ENCODE peak calls at places on chromosomes 1 and 21, in five cellular contexts. Y, L, C, D and B are unnamed samples. For H3K4me1, the result is how much of the 10 kb centered on the place peaks cover.

GRCh38 chr1:115713906-115714305 is 54.6 kb downstream of the CASQ2 start:
- DNase-seq in L (no peak), Y (no peak), C (no peak), D (no peak), B (no peak)

GRCh38 chr1:202154766-202155477 is 5.5 kb downstream of the PTPN7 start:
- DNase-seq in L (no peak), C (no peak), D (peak), Y (peak), B (peak)

GRCh38 chr1:85316324-85316723 is 39.9 kb upstream of the BCL10 start:
- DNase-seq in Y (no peak), C (no peak), L (no peak), D (no peak), B (no peak)

GRCh38 chr1:230423261-230423660 is 2.9 kb downstream of the PGBD5 start:
- DNase-seq in L (no peak), C (no peak), D (no peak), Y (no peak), B (no peak)

GRCh38 chr1:36204347-36204909 is 19.8 kb upstream of the THRAP3 start:
- DNase-seq in C (peak), L (no peak), D (no peak), Y (no peak), B (no peak)

GRCh38 chr1:33649759-33650158 is 177.3 kb downstream of the ZSCAN20 start:
- DNase-seq in L (no peak), C (no peak), D (no peak), Y (no peak), B (no peak)

GRCh38 chr1:162019006-162019405 is 4.7 kb downstream of the OLFML2B start:
- DNase-seq in D (no peak), Y (peak), L (no peak), C (no peak), B (no peak)

GRCh38 chr1:221327954-221328353 is 413.9 kb downstream of the DUSP10 start:
- DNase-seq in L (no peak), C (no peak), Y (no peak), D (no peak), B (no peak)

GRCh38 chr1:109527846-109528245 is 11.8 kb upstream of the GPR61 start:
- DNase-seq in L (no peak), Y (no peak), D (no peak), C (no peak), B (no peak)

GRCh38 chr1:228666686-228667085 is 68.6 kb upstream of the RHOU start:
- DNase-seq in D (no peak), L (no peak), Y (no peak), C (no peak), B (no peak)

GRCh38 chr1:74729741-74730478 is 2.9 kb downstream of the CRYZ start:
- DNase-seq in L (no peak), Y (no peak), D (no peak), C (no peak), B (no peak)

GRCh38 chr1:29698033-29698432 is 461.7 kb downstream of the PTPRU start:
- DNase-seq in Y (peak), D (no peak), L (peak), C (no peak), B (peak)

GRCh38 chr1:109509176-109510134 is at the start of gene AMIGO1:
- DNase-seq in Y (peak), C (peak), L (peak), D (peak), B (no peak)

GRCh38 chr1:3068400-3069361 is at the start of gene PRDM16:
- DNase-seq in L (peak), D (no peak), C (peak), Y (peak), B (no peak)

GRCh38 chr1:62625415-62625814 is 28.1 kb downstream of the ANGPTL3 start:
- DNase-seq in D (no peak), C (no peak), Y (no peak), L (no peak), B (no peak)

GRCh38 chr1:157969693-157970485 is 23.6 kb upstream of the KIRREL1 start:
- DNase-seq in C (peak), Y (peak), D (peak), L (peak), B (peak)

GRCh38 chr21:34908424-34909055 is 140.6 kb downstream of the RUNX1 start:
- DNase-seq in Y (peak), C (no peak), D (no peak), L (no peak), B (no peak)

GRCh38 chr1:243924188-243924587 is 74.1 kb upstream of the AKT3 start:
- DNase-seq in Y (peak), D (no peak), C (no peak), L (no peak), B (no peak)

GRCh38 chr1:31570228-31570627 is 6.1 kb upstream of the TINAGL1 start:
- DNase-seq in C (no peak), D (no peak), L (no peak), Y (no peak), B (no peak)
- H3K4me1 ChIP-seq in C (under half), D (under half), L (under half), Y (under half), B (under half)

GRCh38 chr21:41769106-41769505 is 2.3 kb upstream of the RIPK4 start:
- DNase-seq in L (no peak), Y (no peak), C (no peak), D (no peak), B (no peak)
- H3K4me3 ChIP-seq in L (peak), Y (peak), C (peak), D (peak), B (peak)

GRCh38 chr1:155932085-155932484 is 2.1 kb downstream of the KHDC4 start:
- DNase-seq in Y (no peak), D (no peak), C (no peak), L (no peak), B (no peak)

GRCh38 chr1:155932487-155932886 is 1.7 kb downstream of the KHDC4 start:
- DNase-seq in D (no peak), C (no peak), L (no peak), Y (no peak), B (no peak)

GRCh38 chr1:155934097-155934932 is at the start of gene KHDC4:
- DNase-seq in L (peak), Y (peak), D (peak), C (peak), B (peak)

GRCh38 chr1:155934933-155935590 is 849 bp upstream of the KHDC4 start:
- DNase-seq in D (peak), L (no peak), C (no peak), Y (no peak), B (no peak)

DNA sequence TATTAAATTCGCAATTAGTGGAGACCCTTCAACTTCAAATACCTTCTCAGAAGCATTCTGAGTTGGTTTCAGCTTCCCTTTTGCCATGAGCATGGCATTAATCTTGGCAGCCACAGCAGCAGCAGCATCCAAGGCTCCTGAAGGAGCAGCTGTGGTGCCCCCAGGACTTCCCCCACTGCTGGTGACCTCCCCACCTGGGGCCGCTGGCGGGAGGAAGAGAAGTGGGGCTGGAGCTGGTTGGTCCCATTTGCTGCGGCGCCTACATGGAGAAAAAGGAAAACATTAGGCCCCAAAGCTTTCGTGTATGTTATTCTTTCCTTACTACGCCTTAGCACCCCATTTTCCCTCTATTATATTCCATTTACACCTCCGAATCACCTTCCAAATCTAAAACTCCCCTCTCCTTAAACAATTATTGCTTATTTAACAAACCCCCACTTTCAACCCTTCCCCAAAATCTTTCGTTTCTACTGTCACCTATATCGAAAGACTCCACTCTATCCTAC is 569 bp downstream of the KHDC4 start:
- DNase-seq in Y (peak), L (no peak), C (no peak), D (peak), B (no peak)
- H3K4me1 ChIP-seq in Y (under half), L (under half), C (under half), D (under half), B (under half)

GRCh38 chr1:170699696-170700095 is 35.8 kb downstream of the PRRX1 start:
- DNase-seq in C (no peak), Y (no peak), L (no peak), D (no peak), B (no peak)

GRCh38 chr1:170697338-170697715 is 33.4 kb downstream of the PRRX1 start:
- DNase-seq in D (no peak), C (no peak), L (no peak), Y (no peak), B (no peak)

GRCh38 chr1:170698301-170698700 is 34.4 kb downstream of the PRRX1 start:
- DNase-seq in L (no peak), D (no peak), Y (no peak), C (no peak), B (no peak)

GRCh38 chr1:170696591-170697337 is 32.8 kb downstream of the PRRX1 start:
- DNase-seq in D (no peak), C (no peak), L (no peak), Y (no peak), B (no peak)

DNA sequence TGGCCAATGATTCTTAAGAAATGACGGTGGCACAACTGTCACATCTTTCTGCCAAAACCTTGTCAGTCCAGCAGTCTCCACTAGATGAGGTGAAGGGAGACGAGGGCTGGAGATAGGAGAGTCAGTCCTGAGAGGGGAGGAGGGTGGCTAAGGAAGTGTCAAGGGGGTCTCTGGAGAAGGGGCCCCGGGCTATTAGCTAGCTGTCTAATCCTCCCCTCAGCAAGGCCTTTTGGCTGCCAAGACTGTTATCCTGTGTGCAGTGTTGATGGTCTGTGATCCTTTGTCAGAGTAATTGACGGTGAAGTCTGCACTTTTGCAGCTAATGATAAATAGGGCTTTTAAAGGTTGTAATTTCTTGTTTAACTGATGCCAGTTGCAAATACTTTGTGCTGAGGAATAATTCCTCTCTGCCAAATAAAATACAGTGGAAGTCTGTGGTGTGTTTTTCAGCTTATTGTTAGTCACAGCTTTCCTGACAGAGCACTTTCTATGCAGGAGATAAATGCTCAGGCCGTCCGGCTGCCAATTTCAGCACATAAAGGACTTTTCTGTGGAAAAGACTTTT is 34.9 kb downstream of the PRRX1 start:
- DNase-seq in C (no peak), D (no peak), L (peak), Y (peak), B (no peak)
- H3K4me3 ChIP-seq in C (peak), D (no peak), L (no peak), Y (peak), B (no peak)

DNA sequence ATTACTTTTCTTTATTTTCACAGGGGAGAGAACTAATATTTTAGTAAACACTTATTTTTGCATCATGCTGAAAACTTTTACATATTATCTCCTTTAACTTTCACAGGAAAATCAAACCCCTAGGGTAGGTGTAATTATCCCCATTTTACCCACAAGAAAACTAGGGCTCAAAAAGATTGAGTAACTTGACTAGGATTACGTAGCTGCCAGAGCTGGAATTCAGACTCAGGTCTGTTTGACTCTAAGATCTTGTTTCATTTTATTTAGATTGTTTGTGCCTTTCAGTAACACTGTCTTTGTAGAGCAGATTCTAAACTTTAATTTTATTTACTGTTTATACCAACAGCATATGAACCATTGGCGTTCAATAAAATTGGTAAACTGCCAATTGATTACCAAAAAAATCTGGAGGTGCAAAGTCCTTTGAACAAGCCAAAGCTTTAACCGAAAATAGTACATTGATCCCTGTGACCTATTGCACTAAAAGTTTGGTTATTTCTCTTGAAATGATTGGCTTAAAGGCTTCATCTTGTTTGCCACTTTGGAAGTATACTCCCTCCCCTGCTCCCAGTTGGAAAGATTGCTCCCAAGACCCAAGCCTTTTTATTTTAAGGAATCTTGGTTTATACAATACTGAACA is 71.0 kb upstream of the WDR26 start:
- DNase-seq in L (no peak), Y (peak), C (no peak), D (no peak), B (no peak)
- H3K4me1 ChIP-seq in L (under half), Y (half or more), C (under half), D (under half), B (under half)

GRCh38 chr1:151989131-151989868 is 4.4 kb downstream of the S100A10 start:
- DNase-seq in L (peak), C (peak), D (no peak), Y (peak), B (no peak)
- H3K4me3 ChIP-seq in L (no peak), C (no peak), D (no peak), Y (peak), B (no peak)

DNA sequence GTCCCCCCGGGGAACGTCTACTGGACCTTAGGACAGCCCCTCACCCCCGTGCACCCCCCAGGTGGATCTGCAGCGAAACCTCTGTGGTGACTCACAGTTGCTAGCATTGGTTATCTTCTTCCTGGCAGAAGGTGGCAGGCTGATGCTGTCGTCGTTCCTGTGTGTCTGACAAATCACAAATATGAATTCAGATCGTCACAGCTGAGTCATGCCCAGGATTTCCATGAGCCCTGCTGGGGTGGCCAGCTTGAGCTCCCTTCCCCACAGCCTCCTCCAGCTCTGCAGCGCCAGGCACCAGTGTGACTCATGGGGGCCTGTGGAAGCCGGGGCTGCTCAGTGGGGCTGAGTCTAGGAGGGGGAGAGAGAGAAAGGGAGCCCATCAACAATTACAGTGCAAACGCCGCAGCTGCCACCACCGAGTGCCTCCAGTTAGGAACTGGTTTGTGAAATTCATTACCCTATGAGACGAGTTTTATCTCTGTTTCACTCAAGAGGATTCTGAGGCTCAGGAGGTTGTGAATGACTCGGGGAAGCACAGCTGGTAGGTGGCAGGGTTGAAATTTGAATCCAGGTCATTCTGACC is 197.9 kb downstream of the DYRK1A start:
- DNase-seq in C (peak), D (no peak), Y (peak), L (peak), B (no peak)
- H3K4me1 ChIP-seq in C (under half), D (under half), Y (under half), L (under half), B (under half)